ENCODE peak calls at places on chromosome 11, in ten cellular contexts. H, W, Q, G, T, D, V, X, N and O are unnamed samples.

GRCh38 chr11:27084407-27084985 is 43.9 kb downstream of the BBOX1 start:
- DNase-seq in H (no peak), W (no peak), Q (no peak), G (no peak), T (no peak), D (no peak), V (no peak), X (no peak), N (no peak), O (no peak)

GRCh38 chr11:68968306-68969255 is 12.2 kb downstream of the MRGPRD start:
- DNase-seq in H (peak), W (no peak), Q (no peak), G (no peak), T (peak), D (no peak), V (no peak), X (peak), N (no peak), O (no peak)

GRCh38 chr11:19739872-19740271 is 27.2 kb downstream of the NAV2 start:
- DNase-seq in H (no peak), W (no peak), Q (no peak), G (no peak), T (no peak), D (no peak), V (peak), X (peak), N (no peak), O (no peak)

GRCh38 chr11:78045851-78046485 is 17.7 kb upstream of the THRSP start:
- DNase-seq in H (peak), W (no peak), Q (peak), G (peak), T (peak), D (peak), V (peak), X (peak), N (no peak), O (peak)

GRCh38 chr11:121117753-121118152 is 16.7 kb downstream of the TECTA start:
- DNase-seq in H (no peak), W (peak), Q (no peak), G (no peak), T (no peak), D (no peak), V (no peak), X (no peak), N (no peak), O (no peak)

GRCh38 chr11:121802542-121802941 is 313.5 kb downstream of the BLID start:
- DNase-seq in H (no peak), W (no peak), Q (no peak), G (no peak), T (no peak), D (no peak), V (no peak), X (no peak), N (no peak), O (no peak)

GRCh38 chr11:112965601-112966125 is 4.4 kb downstream of the NCAM1 start:
- DNase-seq in H (no peak), W (no peak), Q (no peak), G (no peak), T (no peak), D (no peak), V (no peak), X (no peak), N (no peak), O (no peak)

GRCh38 chr11:79067355-79067685 is 373.5 kb downstream of the TENM4 start:
- DNase-seq in H (no peak), W (no peak), Q (no peak), G (no peak), T (no peak), D (no peak), V (no peak), X (no peak), N (no peak), O (no peak)

GRCh38 chr11:47980907-47981621 is 705 bp downstream of the PTPRJ start:
- DNase-seq in H (no peak), W (no peak), Q (no peak), G (peak), T (peak), D (peak), V (peak), X (peak), N (no peak), O (peak)

GRCh38 chr11:45805305-45806071 is 539 bp downstream of the SLC35C1 start:
- DNase-seq in H (peak), W (no peak), Q (peak), G (peak), T (no peak), D (no peak), V (peak), X (peak), N (peak), O (no peak)

GRCh38 chr11:22539851-22540376 is 85.7 kb downstream of the FANCF start:
- DNase-seq in H (no peak), W (no peak), Q (no peak), G (no peak), T (no peak), D (no peak), V (no peak), X (no peak), N (no peak), O (no peak)

GRCh38 chr11:2092956-2093412 is 46.2 kb downstream of the IGF2 start:
- DNase-seq in H (peak), W (no peak), Q (peak), G (peak), T (peak), D (peak), V (peak), X (no peak), N (no peak), O (no peak)

GRCh38 chr11:8604078-8604723 is 10.2 kb upstream of the STK33 start:
- DNase-seq in H (peak), W (peak), Q (no peak), G (peak), T (no peak), D (no peak), V (no peak), X (peak), N (peak), O (peak)